ENCODE peak calls at places on chromosome 5, in five cellular contexts. I is HepG2, Z is K562, B is SK-N-SH, W is GM12878. K is an unnamed sample.

GRCh38 chr5:141359790-141360426 is at the start of gene PCDHGB2:
- DNase-seq in Z (no peak), W (no peak), B (peak), I (peak), K (peak)

GRCh38 chr5:100643473-100643872 is 108.3 kb downstream of the FAM174A start:
- DNase-seq in W (no peak), I (no peak), B (no peak), Z (no peak), K (no peak)

GRCh38 chr5:1447772-1448361 is 2.6 kb upstream of the SLC6A3 start:
- DNase-seq in I (no peak), W (no peak), Z (no peak), B (no peak), K (no peak)

GRCh38 chr5:61817472-61818326 is 485.6 kb downstream of the ZSWIM6 start:
- DNase-seq in W (no peak), B (peak), I (peak), Z (no peak), K (peak)

GRCh38 chr5:125595095-125595494 is 828.1 kb upstream of the GRAMD2B start:
- DNase-seq in B (no peak), W (no peak), Z (no peak), I (no peak), K (peak)

GRCh38 chr5:143985832-143986485 is 174.0 kb downstream of the HMHB1 start:
- DNase-seq in Z (no peak), I (no peak), W (no peak), B (no peak), K (peak)

GRCh38 chr5:103397996-103398581 is 139.5 kb downstream of the MACIR start:
- DNase-seq in B (no peak), W (no peak), Z (no peak), I (no peak), K (peak)

GRCh38 chr5:95845401-95845800 is 22.9 kb upstream of the GLRX start:
- DNase-seq in Z (no peak), B (no peak), W (no peak), I (no peak), K (no peak)

GRCh38 chr5:56673171-56673570 is 142.2 kb upstream of the MAP3K1 start:
- DNase-seq in B (no peak), I (no peak), W (no peak), Z (no peak), K (no peak)

GRCh38 chr5:131180407-131180806 is 9.7 kb downstream of the LYRM7 start:
- DNase-seq in I (no peak), W (no peak), Z (no peak), B (no peak), K (no peak)

GRCh38 chr5:142955628-142956027 is 185.5 kb downstream of the ARHGAP26 start:
- DNase-seq in Z (no peak), B (no peak), I (no peak), W (no peak), K (no peak)

GRCh38 chr5:166032601-166033000 is 2258.8 kb upstream of the WWC1 start:
- DNase-seq in W (no peak), Z (no peak), I (no peak), B (no peak), K (no peak)

GRCh38 chr5:75235711-75236110 is 967 bp downstream of the ANKRD31 start:
- DNase-seq in I (no peak), B (peak), Z (peak), W (no peak), K (no peak)
- H3K9ac ChIP-seq in I (peak), B (no peak), Z (no peak), W (no peak), K (no peak)

GRCh38 chr5:40797273-40798011 is 732 bp downstream of the PRKAA1 start:
- DNase-seq in I (no peak), B (peak), Z (peak), W (peak), K (peak)
- TF ChIP-seq SMC3 in I (no peak), B (no peak), Z (no peak), W (no peak), K (no peak)

DNA sequence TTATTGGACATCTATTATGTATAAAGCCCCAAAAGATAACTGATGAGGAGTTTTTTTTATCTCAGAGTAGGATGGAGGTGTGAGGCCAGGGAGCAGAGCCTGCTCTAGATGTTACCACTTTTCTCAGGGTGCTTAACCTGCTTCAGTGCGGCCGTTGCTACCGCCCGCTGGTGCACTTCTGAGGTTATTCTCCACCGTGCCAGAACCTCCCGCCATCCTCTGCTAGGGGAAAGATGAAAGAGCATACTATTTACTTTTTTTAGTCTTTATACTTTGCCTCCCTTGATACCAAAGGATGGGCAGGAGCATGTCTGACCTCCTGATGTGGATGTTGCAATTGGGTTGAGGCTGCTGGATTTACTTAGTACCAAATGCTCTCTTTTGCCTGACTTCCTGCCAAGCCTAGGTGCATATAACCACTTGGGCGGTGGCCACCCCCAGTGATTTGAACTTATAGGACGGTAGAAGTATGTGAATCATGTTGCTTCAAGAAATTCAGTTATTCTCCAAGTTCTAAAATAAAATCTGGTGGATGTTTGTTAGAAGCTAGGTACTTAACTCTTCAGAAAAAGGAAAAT is 71.1 kb upstream of the HSPB3 start:
- DNase-seq in Z (no peak), I (no peak), W (no peak), B (no peak), K (no peak)
- H3K4me2 ChIP-seq in Z (no peak), I (no peak), W (no peak), B (no peak), K (no peak)

DNA sequence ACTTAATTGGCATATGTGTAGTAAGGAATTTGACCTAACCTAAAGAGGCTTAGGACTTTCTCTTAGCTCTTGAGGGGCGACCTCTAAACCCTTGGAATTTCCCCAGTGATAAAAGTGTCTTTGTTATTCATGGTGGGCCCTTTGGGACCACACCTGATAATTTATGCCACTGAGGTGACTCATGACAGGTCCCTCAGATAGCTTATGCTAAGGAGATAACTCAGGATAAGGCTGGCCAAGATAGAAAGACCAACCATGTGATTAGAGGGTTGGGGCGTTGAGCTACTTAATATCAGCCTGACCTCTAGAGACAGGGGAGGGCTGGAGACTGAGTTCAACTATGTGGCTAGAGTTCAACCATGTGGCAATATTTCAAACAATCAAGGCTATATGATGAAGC is 218.1 kb downstream of the AP3B1 start:
- DNase-seq in Z (no peak), I (no peak), B (no peak), W (no peak), K (no peak)
- H3K9ac ChIP-seq in Z (no peak), I (no peak), B (no peak), W (no peak), K (no peak)

DNA sequence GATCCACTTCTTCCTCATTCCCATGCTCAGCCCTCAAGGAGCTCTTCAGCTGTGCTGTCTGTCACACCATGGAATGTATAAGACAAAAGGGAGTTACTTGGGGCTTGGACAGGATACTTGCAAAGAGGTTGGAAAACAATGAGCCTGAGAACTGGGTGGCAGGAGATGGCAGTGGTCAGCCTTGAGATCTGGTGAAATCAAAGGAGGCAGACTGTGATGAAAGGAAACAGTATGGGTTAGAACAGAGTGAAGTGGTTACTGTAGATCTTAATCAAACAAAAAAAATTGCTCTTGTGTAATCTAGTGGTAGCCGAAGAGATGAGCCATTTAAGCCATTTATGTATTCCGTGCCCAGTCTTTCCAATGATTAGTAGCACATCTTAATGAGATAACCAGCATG is 142.1 kb downstream of the SV2C start:
- DNase-seq in Z (no peak), W (no peak), B (no peak), I (no peak), K (no peak)
- TF ChIP-seq SMC3 in Z (no peak), W (no peak), B (no peak), I (no peak), K (no peak)

DNA sequence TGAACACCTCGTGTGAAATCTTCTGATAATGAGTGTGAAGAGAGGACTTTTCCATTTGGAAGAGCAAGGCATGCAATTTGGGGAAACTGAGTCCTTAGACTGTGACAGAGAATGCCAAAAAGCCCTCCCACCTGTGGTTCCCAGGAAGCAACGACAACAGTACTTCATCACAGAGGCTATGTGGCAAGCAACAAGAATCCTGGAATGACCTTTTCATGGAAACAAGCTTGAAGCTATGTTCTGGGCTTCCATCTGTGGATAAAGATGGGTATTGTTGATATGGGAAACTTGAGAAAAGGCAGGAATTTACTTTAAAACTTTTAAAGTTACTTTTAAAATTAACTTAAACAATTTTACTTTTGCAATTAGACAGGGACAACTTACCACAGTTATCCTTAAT is 131.2 kb upstream of the ANKH start:
- DNase-seq in W (no peak), B (no peak), I (no peak), Z (no peak), K (no peak)
- H3K4me2 ChIP-seq in W (no peak), B (no peak), I (no peak), Z (no peak), K (no peak)

GRCh38 chr5:174828786-174829510 is 104.6 kb downstream of the MSX2 start:
- DNase-seq in I (no peak), Z (no peak), B (no peak), W (no peak), K (no peak)
- H3K9ac ChIP-seq in I (no peak), Z (no peak), B (no peak), W (no peak), K (no peak)

GRCh38 chr5:6246820-6247437 is 131.4 kb downstream of the MED10 start:
- DNase-seq in Z (no peak), B (no peak), I (no peak), W (peak), K (no peak)
- TF ChIP-seq SMC3 in Z (no peak), B (no peak), I (no peak), W (no peak), K (no peak)

GRCh38 chr5:150782850-150783249 is 4.3 kb downstream of the SMIM3 start:
- DNase-seq in I (no peak), B (no peak), Z (no peak), W (no peak), K (no peak)
- H3K4me2 ChIP-seq in I (peak), B (peak), Z (no peak), W (peak), K (peak)

DNA sequence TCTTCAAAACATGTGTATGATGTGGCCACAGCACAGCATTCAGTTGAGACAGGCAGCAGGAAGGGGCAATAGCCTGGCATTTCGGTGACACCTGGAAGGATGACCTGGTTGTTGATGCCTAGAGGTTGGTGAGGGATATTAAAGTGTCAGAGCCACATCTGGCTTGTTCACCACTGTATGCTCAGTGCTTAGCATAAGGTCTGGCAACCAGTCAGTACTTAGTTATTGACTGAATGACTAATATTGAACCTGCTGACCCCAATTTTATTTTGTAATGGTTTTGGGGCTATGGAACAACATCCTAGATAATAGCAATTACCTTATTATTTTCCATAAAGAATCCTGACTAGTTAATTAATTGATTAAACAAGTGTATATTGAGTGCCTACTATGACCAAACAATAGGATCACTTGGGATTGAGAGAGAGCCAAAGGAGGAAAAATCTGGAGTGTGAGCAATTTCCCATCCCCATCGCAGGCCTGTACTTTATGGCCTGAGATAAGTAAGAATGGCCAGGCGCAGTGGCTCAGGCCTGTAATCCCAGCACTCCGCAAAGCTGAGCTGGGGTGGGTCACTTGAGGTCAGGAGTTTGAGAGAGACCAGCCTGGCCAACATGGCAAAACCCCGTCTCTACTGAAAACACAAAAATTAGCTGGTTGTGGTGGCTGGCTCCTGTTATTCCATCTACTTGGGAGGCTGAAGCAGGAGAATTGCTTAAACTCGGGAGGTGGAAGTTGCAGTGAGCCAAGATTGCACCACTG is 85.4 kb upstream of the PLPP1 start:
- DNase-seq in B (no peak), W (no peak), I (no peak), Z (no peak), K (no peak)
- H3K9ac ChIP-seq in B (no peak), W (no peak), I (no peak), Z (no peak), K (no peak)

K was measured in IMR-90.